ENCODE peak calls at places on chromosomes 7 and 10, in seven cellular contexts. N is H7, W is colonic mucosa, T is brain microvascular endothelial cell, V is sigmoid colon, J is bronchial epithelial cell, S is cardiac muscle cell. Z is an unnamed sample. For H3K27me3 and H3K36me3, the result is how much of the 10 kb centered on the place peaks cover.

GRCh38 chr7:112089551-112089950 is 116.6 kb downstream of the DOCK4 start:
- DNase-seq in V (no peak), S (no peak), T (no peak), N (no peak), W (no peak), J (no peak), Z (no peak)

GRCh38 chr7:29914180-29914579 is 75.4 kb downstream of the SCRN1 start:
- DNase-seq in V (no peak), W (no peak), N (no peak), J (no peak), S (no peak), T (no peak), Z (no peak)

GRCh38 chr10:24463683-24464426 is 254.9 kb downstream of the KIAA1217 start:
- DNase-seq in W (peak), T (peak), V (no peak), J (peak), S (no peak), N (no peak), Z (peak)

GRCh38 chr10:56351909-56352630 is 9.0 kb downstream of the ZWINT start:
- DNase-seq in T (no peak), N (no peak), J (no peak), S (no peak), W (no peak), V (no peak), Z (no peak)

GRCh38 chr10:15112657-15113056 is 15.5 kb downstream of the RPP38 start:
- DNase-seq in S (no peak), J (no peak), N (peak), V (no peak), T (no peak), W (no peak), Z (no peak)

GRCh38 chr10:51368943-51369342 is 294.7 kb downstream of the PRKG1 start:
- DNase-seq in S (no peak), T (no peak), J (no peak), W (no peak), N (no peak), V (no peak), Z (no peak)

GRCh38 chr7:55533050-55533728 is 39.1 kb downstream of the VOPP1 start:
- DNase-seq in S (no peak), V (no peak), W (no peak), T (peak), N (peak), J (peak), Z (peak)

GRCh38 chr10:86253171-86254072 is 113.2 kb downstream of the GRID1 start:
- DNase-seq in S (no peak), J (no peak), N (peak), V (no peak), W (no peak), T (no peak), Z (no peak)

GRCh38 chr7:36130236-36130945 is 22.7 kb upstream of the EEPD1 start:
- DNase-seq in W (no peak), S (no peak), V (no peak), N (no peak), T (no peak), J (peak), Z (no peak)

GRCh38 chr10:96285331-96285752 is 14.0 kb upstream of the BLNK start:
- DNase-seq in T (no peak), S (no peak), J (no peak), W (peak), N (peak), V (no peak), Z (no peak)
- H3K4me3 ChIP-seq in T (no peak), S (no peak), J (no peak), W (no peak), N (no peak), V (no peak), Z (no peak)

GRCh38 chr10:70444613-70445222 is 3.2 kb upstream of the NODAL start:
- DNase-seq in N (no peak), T (no peak), S (no peak), W (no peak), J (no peak), V (no peak), Z (no peak)
- H3K27me3 ChIP-seq in N (under half), T (under half), S (under half), W (under half), J (under half), V (under half), Z (under half)

GRCh38 chr7:102167254-102167653 is 119.4 kb upstream of the SH2B2 start:
- DNase-seq in J (no peak), W (no peak), N (no peak), S (no peak), V (no peak), T (no peak), Z (no peak)
- H3K36me3 ChIP-seq in J (under half), W (under half), N (under half), S (under half), V (under half), T (under half), Z (under half)

DNA sequence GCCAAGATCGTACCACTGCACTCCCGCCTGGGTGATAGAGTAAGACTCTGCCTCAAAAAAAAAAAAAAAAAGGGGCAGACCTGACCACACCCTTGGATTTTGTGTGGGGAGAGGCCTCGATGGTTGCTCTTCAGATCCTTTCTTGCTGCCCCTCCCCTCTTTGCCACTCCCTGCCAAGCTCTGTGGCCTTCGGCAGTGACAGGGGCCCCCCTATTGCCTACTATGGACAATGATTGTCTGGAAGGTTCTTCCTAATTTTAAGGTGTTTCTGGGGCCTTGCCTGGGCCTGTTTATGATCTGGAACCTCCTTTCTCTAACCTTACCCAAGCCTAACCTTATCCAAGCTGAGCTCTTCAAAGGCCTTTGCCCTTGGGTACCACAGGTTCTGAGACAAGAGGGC is 766 bp downstream of the PRF1 start:
- DNase-seq in V (no peak), N (no peak), W (no peak), S (no peak), J (no peak), T (no peak), Z (no peak)
- H3K4me3 ChIP-seq in V (no peak), N (no peak), W (no peak), S (no peak), J (no peak), T (no peak), Z (no peak)

DNA sequence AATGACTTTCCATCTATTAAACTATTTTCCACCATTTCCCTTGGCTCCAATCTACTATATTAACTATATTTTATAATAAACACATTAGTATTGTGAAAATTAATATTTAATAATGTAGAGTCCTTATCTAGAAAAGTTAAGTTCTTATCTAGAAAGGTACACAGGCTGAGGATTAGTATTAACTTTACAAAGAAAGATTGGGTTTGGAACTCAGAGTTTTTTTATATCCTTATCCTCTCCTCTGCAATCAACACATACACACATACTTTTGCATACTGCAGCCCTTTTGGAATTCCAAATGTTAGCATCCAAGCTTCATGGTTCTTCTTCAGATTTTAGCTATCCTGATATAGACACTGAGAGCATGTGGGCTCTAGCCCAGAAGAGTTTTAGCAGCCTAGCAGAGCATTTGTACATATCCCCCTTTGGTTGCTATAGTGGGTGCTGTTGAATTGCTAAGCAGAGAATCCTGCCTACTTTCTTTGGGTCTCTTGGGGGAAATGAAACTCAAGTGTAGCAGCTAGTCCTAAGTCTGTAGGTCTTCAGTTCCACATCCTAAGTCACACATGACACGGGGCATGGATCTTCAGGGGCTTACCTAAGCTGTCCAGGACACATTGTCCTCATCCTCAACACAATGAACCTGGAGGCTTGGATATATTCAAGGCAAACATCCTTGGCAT is 874.6 kb downstream of the LRMDA start:
- DNase-seq in W (no peak), T (no peak), J (no peak), S (no peak), N (no peak), V (no peak), Z (no peak)
- H3K27me3 ChIP-seq in W (under half), T (under half), J (under half), S (under half), N (under half), V (under half), Z (under half)

GRCh38 chr7:107758667-107759066 is 14.7 kb downstream of the CBLL1 start:
- DNase-seq in W (no peak), S (no peak), T (no peak), J (no peak), V (no peak), N (no peak), Z (no peak)
- H3K36me3 ChIP-seq in W (under half), S (half or more), T (under half), J (under half), V (under half), N (under half), Z (under half)

DNA sequence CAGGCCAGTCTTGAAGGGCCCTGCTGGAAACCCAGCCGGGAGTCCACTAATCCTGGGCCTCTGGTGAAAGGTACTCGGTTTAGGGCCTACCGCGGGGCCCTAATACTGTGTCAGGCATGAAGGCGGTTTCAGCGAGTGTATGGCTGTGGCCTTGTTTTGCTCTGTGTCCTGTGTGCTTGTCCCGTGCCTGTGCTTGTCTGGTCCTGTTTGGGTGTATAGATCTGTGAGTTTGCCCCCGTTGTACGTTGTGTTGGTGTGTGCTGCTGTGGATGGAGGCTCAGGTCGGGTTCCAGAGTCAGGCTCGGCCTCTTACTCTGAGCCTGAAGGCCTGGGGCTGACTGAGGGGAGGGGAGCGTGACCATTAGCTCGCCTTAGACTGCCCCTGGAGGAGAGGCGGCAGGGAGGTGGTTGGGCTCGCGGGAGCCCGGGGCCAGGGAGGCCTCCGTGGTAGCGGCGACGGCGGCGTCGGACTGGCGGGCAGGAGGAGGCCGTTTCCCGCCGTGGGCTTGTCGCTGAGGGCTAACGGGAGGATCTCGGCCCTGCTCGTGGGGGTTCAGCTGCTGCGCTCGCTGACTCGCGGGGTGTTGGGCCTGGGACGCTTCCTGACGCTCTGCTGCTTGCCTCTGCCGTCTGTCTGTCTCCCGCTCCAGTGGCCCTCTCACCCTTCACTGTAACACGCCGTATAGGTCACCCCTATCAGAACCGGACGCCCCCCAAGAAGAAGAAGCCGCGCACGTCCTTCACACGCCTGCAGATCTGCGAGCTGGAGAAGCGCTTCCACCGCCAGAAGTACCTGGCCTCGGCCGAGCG is 2.6 kb downstream of the TLX1 start:
- DNase-seq in V (no peak), S (no peak), W (no peak), J (no peak), T (no peak), N (peak), Z (no peak)
- H3K4me3 ChIP-seq in V (no peak), S (no peak), W (no peak), J (no peak), T (no peak), N (no peak), Z (no peak)

GRCh38 chr10:128540806-128541739 is 414.9 kb upstream of the MKI67 start:
- DNase-seq in T (no peak), W (peak), J (no peak), N (peak), V (no peak), S (peak), Z (peak)
- H3K27me3 ChIP-seq in T (under half), W (under half), J (under half), N (under half), V (under half), S (under half), Z (under half)